ENCODE peak calls at places on chromosomes 3 and 15, in eight cellular contexts. One of them, this sample, is unnamed.

GRCh38 chr15:32105258-32106248 is 75.2 kb downstream of the CHRNA7 start:
- DNase-seq in chondrocyte: no peak
- DNase-seq in T-helper 2 cell: no peak
- DNase-seq in Kasumi-1: no peak
- DNase-seq in effector memory CD8-positive, alpha-beta T cell: no peak
- DNase-seq in naive B cell: no peak
- DNase-seq in H7: no peak
- DNase-seq in NCI-H1105 treated with DMSO at 0.1 percent for 48 hours: no peak
- DNase-seq in this sample: no peak

GRCh38 chr15:85429522-85429921 is 49.1 kb downstream of the AKAP13 start:
- DNase-seq in T-helper 2 cell: no peak
- DNase-seq in naive B cell: no peak
- DNase-seq in NCI-H1105 treated with DMSO at 0.1 percent for 48 hours: no peak
- DNase-seq in chondrocyte: no peak
- DNase-seq in Kasumi-1: no peak
- DNase-seq in effector memory CD8-positive, alpha-beta T cell: no peak
- DNase-seq in H7: no peak
- DNase-seq in this sample: no peak

GRCh38 chr3:183688869-183689268 is 8.7 kb upstream of the YEATS2 start:
- DNase-seq in naive B cell: no peak
- DNase-seq in chondrocyte: no peak
- DNase-seq in Kasumi-1: no peak
- DNase-seq in effector memory CD8-positive, alpha-beta T cell: no peak
- DNase-seq in NCI-H1105 treated with DMSO at 0.1 percent for 48 hours: no peak
- DNase-seq in T-helper 2 cell: no peak
- DNase-seq in H7: no peak
- DNase-seq in this sample: no peak

GRCh38 chr3:46082849-46083248 is 55.6 kb upstream of the XCR1 start:
- DNase-seq in naive B cell: no peak
- DNase-seq in Kasumi-1: no peak
- DNase-seq in effector memory CD8-positive, alpha-beta T cell: no peak
- DNase-seq in chondrocyte: no peak
- DNase-seq in H7: no peak
- DNase-seq in NCI-H1105 treated with DMSO at 0.1 percent for 48 hours: no peak
- DNase-seq in T-helper 2 cell: no peak
- DNase-seq in this sample: no peak

GRCh38 chr3:107710851-107711250 is 188.1 kb downstream of the BBX start:
- DNase-seq in T-helper 2 cell: no peak
- DNase-seq in H7: peak
- DNase-seq in Kasumi-1: peak
- DNase-seq in NCI-H1105 treated with DMSO at 0.1 percent for 48 hours: no peak
- DNase-seq in effector memory CD8-positive, alpha-beta T cell: no peak
- DNase-seq in naive B cell: no peak
- DNase-seq in chondrocyte: no peak
- DNase-seq in this sample: no peak

GRCh38 chr3:123816673-123817207 is 67.4 kb downstream of the MYLK start:
- DNase-seq in effector memory CD8-positive, alpha-beta T cell: no peak
- DNase-seq in NCI-H1105 treated with DMSO at 0.1 percent for 48 hours: no peak
- DNase-seq in H7: no peak
- DNase-seq in T-helper 2 cell: no peak
- DNase-seq in Kasumi-1: no peak
- DNase-seq in naive B cell: no peak
- DNase-seq in chondrocyte: no peak
- DNase-seq in this sample: no peak

GRCh38 chr3:72178463-72179106 is 393.6 kb upstream of the PROK2 start:
- DNase-seq in effector memory CD8-positive, alpha-beta T cell: no peak
- DNase-seq in H7: peak
- DNase-seq in T-helper 2 cell: peak
- DNase-seq in chondrocyte: no peak
- DNase-seq in naive B cell: no peak
- DNase-seq in NCI-H1105 treated with DMSO at 0.1 percent for 48 hours: no peak
- DNase-seq in Kasumi-1: no peak
- DNase-seq in this sample: no peak

GRCh38 chr3:160454995-160455394 is 5.4 kb upstream of the TRIM59 start:
- DNase-seq in T-helper 2 cell: no peak
- DNase-seq in Kasumi-1: no peak
- DNase-seq in chondrocyte: no peak
- DNase-seq in NCI-H1105 treated with DMSO at 0.1 percent for 48 hours: peak
- DNase-seq in naive B cell: no peak
- DNase-seq in H7: no peak
- DNase-seq in effector memory CD8-positive, alpha-beta T cell: no peak
- DNase-seq in this sample: no peak

GRCh38 chr3:39783730-39784129 is 25.7 kb upstream of the MYRIP start:
- DNase-seq in chondrocyte: no peak
- DNase-seq in T-helper 2 cell: no peak
- DNase-seq in Kasumi-1: no peak
- DNase-seq in H7: peak
- DNase-seq in naive B cell: no peak
- DNase-seq in NCI-H1105 treated with DMSO at 0.1 percent for 48 hours: no peak
- DNase-seq in effector memory CD8-positive, alpha-beta T cell: no peak
- DNase-seq in this sample: no peak

This sample was measured in activated T-helper 1 cell treated with anti-CD3 and anti-CD28 coated beads, Interleukin-12 subunit alpha, Interleukin-12 subunit beta, Interleukin-2, Interleukin-4 antibody, amounts not matched to agents 30 ng/mL and 10 ng/mL and 1 ng/mL, durations not matched to agents 14 hours and 24 hours and 36 hours.